ENCODE peak calls at places on chromosomes 16 and 17, in nine cellular contexts. T, E, Z, I, K, O, C, G and D are unnamed samples.

GRCh38 chr17:48637323-48638260 is 11.4 kb upstream of the HOXB9 start:
- DNase-seq in C (no peak), I (no peak), E (peak), G (peak), O (no peak), T (no peak), K (no peak), Z (peak), D (no peak)

GRCh38 chr16:56257666-56258359 is 66.5 kb downstream of the GNAO1 start:
- DNase-seq in E (no peak), O (no peak), G (no peak), I (no peak), Z (no peak), T (no peak), C (no peak), K (no peak), D (no peak)

GRCh38 chr17:57672971-57673370 is 72.1 kb downstream of the CCDC182 start:
- DNase-seq in Z (no peak), O (no peak), K (no peak), G (no peak), T (no peak), I (no peak), E (no peak), C (no peak), D (no peak)

GRCh38 chr17:27425991-27426390 is 30.3 kb upstream of the KSR1 start:
- DNase-seq in C (no peak), T (no peak), K (no peak), O (no peak), E (no peak), G (no peak), Z (no peak), I (no peak), D (no peak)

GRCh38 chr16:2148714-2149629 is 547 bp downstream of the RAB26 start:
- DNase-seq in K (no peak), C (no peak), G (no peak), I (no peak), E (peak), T (no peak), Z (no peak), O (no peak), D (no peak)

GRCh38 chr17:8005951-8006730 is 3.7 kb downstream of the GUCY2D start:
- DNase-seq in T (no peak), Z (no peak), O (no peak), C (no peak), I (no peak), E (no peak), G (no peak), K (no peak), D (no peak)

GRCh38 chr17:61072648-61073047 is 327.0 kb upstream of the TBX2 start:
- DNase-seq in O (no peak), I (no peak), T (no peak), Z (no peak), K (no peak), C (no peak), E (peak), G (no peak), D (no peak)

GRCh38 chr16:2663553-2664521 is 18.5 kb upstream of the KCTD5 start:
- DNase-seq in T (no peak), Z (peak), K (no peak), C (no peak), E (peak), I (no peak), O (no peak), G (no peak), D (peak)

GRCh38 chr16:72937916-72938315 is 110.0 kb downstream of the ZFHX3 start:
- DNase-seq in E (no peak), C (no peak), I (no peak), G (no peak), K (no peak), O (no peak), Z (no peak), T (no peak), D (no peak)